ENCODE peak calls at places on chromosomes 13 and 19, in nine cellular contexts. One of them, this sample, is unnamed.

GRCh38 chr19:33285441-33285927 is 16.9 kb downstream of the CEBPA start:
- DNase-seq in fibroblast of villous mesenchyme: no peak
- DNase-seq in ovary: no peak
- DNase-seq in fibroblast of the aortic adventitia: no peak
- DNase-seq in A549: no peak
- DNase-seq in BE2C: no peak
- DNase-seq in brain microvascular endothelial cell: no peak
- DNase-seq in fibroblast of lung: no peak
- DNase-seq in neural progenitor cell: no peak
- DNase-seq in this sample: no peak

GRCh38 chr13:114032121-114032799 is 58.4 kb upstream of the C13orf46 start:
- DNase-seq in fibroblast of villous mesenchyme: peak
- DNase-seq in ovary: peak
- DNase-seq in fibroblast of the aortic adventitia: peak
- DNase-seq in A549: no peak
- DNase-seq in BE2C: no peak
- DNase-seq in brain microvascular endothelial cell: peak
- DNase-seq in fibroblast of lung: peak
- DNase-seq in neural progenitor cell: no peak
- DNase-seq in this sample: peak

GRCh38 chr19:28009696-28010095 is 1203.3 kb downstream of the UQCRFS1 start:
- DNase-seq in fibroblast of villous mesenchyme: no peak
- DNase-seq in ovary: no peak
- DNase-seq in fibroblast of the aortic adventitia: peak
- DNase-seq in A549: no peak
- DNase-seq in BE2C: no peak
- DNase-seq in brain microvascular endothelial cell: no peak
- DNase-seq in fibroblast of lung: peak
- DNase-seq in neural progenitor cell: no peak
- DNase-seq in this sample: no peak

GRCh38 chr19:33668968-33669367 is 47.2 kb downstream of the CHST8 start:
- DNase-seq in fibroblast of villous mesenchyme: no peak
- DNase-seq in ovary: no peak
- DNase-seq in fibroblast of the aortic adventitia: no peak
- DNase-seq in A549: no peak
- DNase-seq in BE2C: no peak
- DNase-seq in brain microvascular endothelial cell: no peak
- DNase-seq in fibroblast of lung: no peak
- DNase-seq in neural progenitor cell: no peak
- DNase-seq in this sample: no peak

GRCh38 chr13:46749951-46750350 is 47.0 kb downstream of the ESD start:
- DNase-seq in fibroblast of villous mesenchyme: no peak
- DNase-seq in ovary: no peak
- DNase-seq in fibroblast of the aortic adventitia: no peak
- DNase-seq in A549: no peak
- DNase-seq in BE2C: no peak
- DNase-seq in brain microvascular endothelial cell: peak
- DNase-seq in fibroblast of lung: peak
- DNase-seq in neural progenitor cell: no peak
- DNase-seq in this sample: no peak

GRCh38 chr19:5036733-5037681 is 68.1 kb downstream of the KDM4B start:
- DNase-seq in fibroblast of villous mesenchyme: peak
- DNase-seq in ovary: peak
- DNase-seq in fibroblast of the aortic adventitia: peak
- DNase-seq in A549: no peak
- DNase-seq in BE2C: peak
- DNase-seq in brain microvascular endothelial cell: peak
- DNase-seq in fibroblast of lung: peak
- DNase-seq in neural progenitor cell: no peak
- DNase-seq in this sample: peak

GRCh38 chr19:29247051-29247450 is 34.1 kb upstream of the UQCRFS1 start:
- DNase-seq in fibroblast of villous mesenchyme: no peak
- DNase-seq in ovary: no peak
- DNase-seq in fibroblast of the aortic adventitia: no peak
- DNase-seq in A549: no peak
- DNase-seq in BE2C: no peak
- DNase-seq in brain microvascular endothelial cell: no peak
- DNase-seq in fibroblast of lung: no peak
- DNase-seq in neural progenitor cell: no peak
- DNase-seq in this sample: no peak

GRCh38 chr13:43180837-43181236 is 157.5 kb downstream of the DNAJC15 start:
- DNase-seq in fibroblast of villous mesenchyme: no peak
- DNase-seq in ovary: no peak
- DNase-seq in fibroblast of the aortic adventitia: no peak
- DNase-seq in A549: no peak
- DNase-seq in BE2C: no peak
- DNase-seq in brain microvascular endothelial cell: no peak
- DNase-seq in fibroblast of lung: no peak
- DNase-seq in neural progenitor cell: no peak
- DNase-seq in this sample: no peak

GRCh38 chr19:6997679-6998445 is 23.4 kb downstream of the MBD3L2B start:
- DNase-seq in fibroblast of villous mesenchyme: no peak
- DNase-seq in ovary: no peak
- DNase-seq in fibroblast of the aortic adventitia: no peak
- DNase-seq in A549: no peak
- DNase-seq in BE2C: no peak
- DNase-seq in brain microvascular endothelial cell: no peak
- DNase-seq in fibroblast of lung: no peak
- DNase-seq in neural progenitor cell: no peak
- DNase-seq in this sample: peak

GRCh38 chr13:51240888-51241475 is 18.8 kb downstream of the FAM124A start:
- DNase-seq in fibroblast of villous mesenchyme: peak
- DNase-seq in ovary: no peak
- DNase-seq in fibroblast of the aortic adventitia: peak
- DNase-seq in A549: no peak
- DNase-seq in BE2C: no peak
- DNase-seq in brain microvascular endothelial cell: no peak
- DNase-seq in fibroblast of lung: no peak
- DNase-seq in neural progenitor cell: no peak
- DNase-seq in this sample: peak

GRCh38 chr13:32669030-32669646 is 82.9 kb downstream of the PDS5B start:
- DNase-seq in fibroblast of villous mesenchyme: peak
- DNase-seq in ovary: no peak
- DNase-seq in fibroblast of the aortic adventitia: peak
- DNase-seq in A549: peak
- DNase-seq in BE2C: peak
- DNase-seq in brain microvascular endothelial cell: peak
- DNase-seq in fibroblast of lung: peak
- DNase-seq in neural progenitor cell: peak
- DNase-seq in this sample: peak

GRCh38 chr19:49020931-49021895 is 2.9 kb downstream of the CGB3 start:
- DNase-seq in fibroblast of villous mesenchyme: peak
- DNase-seq in ovary: no peak
- DNase-seq in fibroblast of the aortic adventitia: no peak
- DNase-seq in A549: peak
- DNase-seq in BE2C: no peak
- DNase-seq in brain microvascular endothelial cell: peak
- DNase-seq in fibroblast of lung: no peak
- DNase-seq in neural progenitor cell: no peak
- DNase-seq in this sample: no peak

DNA sequence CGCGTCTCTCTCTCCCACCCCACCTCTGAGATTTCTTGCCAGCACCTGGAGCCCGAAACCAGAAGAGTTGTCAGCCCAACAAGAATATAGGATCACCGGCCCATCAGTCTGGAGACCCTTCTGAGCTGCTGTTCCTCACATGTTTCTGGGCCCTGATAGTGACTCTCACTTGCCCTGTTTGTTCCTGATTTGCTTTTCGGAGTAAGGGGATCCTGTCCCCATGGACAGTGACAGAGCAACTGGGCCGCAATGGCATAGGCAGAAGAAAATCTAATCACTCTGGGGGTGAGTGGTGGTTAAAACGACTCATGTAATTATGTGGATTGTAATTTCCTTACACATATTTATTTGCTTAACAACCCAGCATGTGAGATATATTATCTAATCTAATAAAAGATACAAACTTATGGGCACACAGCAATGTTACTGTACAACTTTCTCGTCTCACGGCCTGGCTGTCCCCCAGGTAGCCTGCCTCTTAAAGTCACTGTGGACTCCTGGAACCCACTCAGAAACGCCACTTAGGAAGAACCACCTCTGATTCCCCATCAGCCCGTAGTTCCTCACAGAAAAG is 661 bp upstream of the SMAD9 start:
- DNase-seq in fibroblast of villous mesenchyme: no peak
- DNase-seq in ovary: no peak
- DNase-seq in fibroblast of the aortic adventitia: no peak
- DNase-seq in A549: no peak
- DNase-seq in BE2C: no peak
- DNase-seq in brain microvascular endothelial cell: no peak
- DNase-seq in fibroblast of lung: peak
- DNase-seq in neural progenitor cell: peak
- DNase-seq in this sample: no peak
- H3K4me3 ChIP-seq in fibroblast of villous mesenchyme: peak
- H3K4me3 ChIP-seq in ovary: peak
- H3K4me3 ChIP-seq in fibroblast of the aortic adventitia: peak
- H3K4me3 ChIP-seq in A549: peak
- H3K4me3 ChIP-seq in BE2C: peak
- H3K4me3 ChIP-seq in brain microvascular endothelial cell: peak
- H3K4me3 ChIP-seq in fibroblast of lung: no peak
- H3K4me3 ChIP-seq in neural progenitor cell: peak
- H3K4me3 ChIP-seq in this sample: peak

DNA sequence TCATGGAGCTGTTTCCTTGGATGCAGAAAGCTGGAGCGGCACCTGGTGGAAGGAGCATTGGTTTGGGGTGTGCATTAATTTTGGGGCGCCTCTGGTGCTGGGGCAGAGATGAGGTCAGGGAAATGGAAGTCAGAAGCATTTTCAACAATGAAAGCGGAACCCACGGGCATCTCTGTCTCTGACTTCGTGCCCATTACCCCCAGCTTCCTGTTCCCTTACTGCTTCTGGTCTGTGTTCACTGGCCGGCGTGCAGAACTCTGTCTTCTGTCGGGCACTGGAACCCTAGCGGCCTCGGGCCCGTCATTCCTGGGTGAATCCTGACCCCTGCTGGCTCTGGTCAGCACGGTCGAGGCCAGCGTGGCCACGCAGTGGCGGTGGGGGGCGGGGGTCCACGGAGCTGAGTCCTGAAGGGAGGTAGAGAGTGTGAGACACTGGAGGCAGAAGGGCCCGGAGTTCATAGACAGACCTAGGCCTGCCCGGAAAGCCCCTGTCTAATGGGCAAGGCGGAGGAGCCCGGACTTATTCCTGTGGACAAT is 7.9 kb upstream of the LINGO3 start:
- DNase-seq in fibroblast of villous mesenchyme: peak
- DNase-seq in ovary: no peak
- DNase-seq in fibroblast of the aortic adventitia: peak
- DNase-seq in A549: peak
- DNase-seq in BE2C: peak
- DNase-seq in brain microvascular endothelial cell: peak
- DNase-seq in fibroblast of lung: peak
- DNase-seq in neural progenitor cell: peak
- DNase-seq in this sample: peak
- TF ChIP-seq CTCF in fibroblast of villous mesenchyme: peak
- TF ChIP-seq CTCF in ovary: no peak
- TF ChIP-seq CTCF in fibroblast of the aortic adventitia: peak
- TF ChIP-seq CTCF in A549: peak
- TF ChIP-seq CTCF in BE2C: peak
- TF ChIP-seq CTCF in brain microvascular endothelial cell: peak
- TF ChIP-seq CTCF in fibroblast of lung: peak
- TF ChIP-seq CTCF in neural progenitor cell: peak
- TF ChIP-seq CTCF in this sample: peak

DNA sequence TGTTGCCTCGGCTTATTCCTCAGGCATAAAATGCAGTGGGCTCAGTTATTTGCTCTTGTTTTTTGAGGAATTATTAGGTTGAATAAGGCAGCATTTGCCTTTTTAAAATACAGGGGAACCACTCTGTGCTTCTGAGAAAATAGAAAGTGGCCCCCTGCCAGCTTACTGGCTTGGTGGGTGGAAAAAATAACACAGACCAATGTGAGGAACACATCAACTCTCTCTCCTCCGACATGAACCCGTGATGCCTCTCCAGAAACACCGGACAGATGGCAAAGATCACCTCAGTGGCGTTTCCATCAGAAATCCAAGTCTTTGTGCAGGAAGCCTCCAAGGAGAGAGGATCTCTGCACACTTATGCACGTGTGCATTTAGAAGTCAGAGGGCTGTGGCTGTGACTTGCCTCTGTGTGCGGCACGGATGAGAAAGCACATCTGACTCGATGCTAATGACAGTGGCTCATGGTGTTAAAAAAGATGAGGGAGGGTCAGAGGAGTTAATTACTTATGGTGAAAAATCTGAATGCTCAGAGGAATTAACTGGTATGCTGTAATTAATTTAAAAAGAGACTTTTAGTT is 112.3 kb upstream of the KLF12 start:
- DNase-seq in fibroblast of villous mesenchyme: no peak
- DNase-seq in ovary: peak
- DNase-seq in fibroblast of the aortic adventitia: peak
- DNase-seq in A549: no peak
- DNase-seq in BE2C: no peak
- DNase-seq in brain microvascular endothelial cell: peak
- DNase-seq in fibroblast of lung: peak
- DNase-seq in neural progenitor cell: no peak
- DNase-seq in this sample: peak
- H3K4me3 ChIP-seq in fibroblast of villous mesenchyme: no peak
- H3K4me3 ChIP-seq in ovary: no peak
- H3K4me3 ChIP-seq in fibroblast of the aortic adventitia: no peak
- H3K4me3 ChIP-seq in A549: no peak
- H3K4me3 ChIP-seq in BE2C: no peak
- H3K4me3 ChIP-seq in brain microvascular endothelial cell: no peak
- H3K4me3 ChIP-seq in fibroblast of lung: no peak
- H3K4me3 ChIP-seq in neural progenitor cell: no peak
- H3K4me3 ChIP-seq in this sample: no peak

GRCh38 chr19:44891016-44891882 is at the start of gene TOMM40:
- DNase-seq in fibroblast of villous mesenchyme: peak
- DNase-seq in ovary: peak
- DNase-seq in fibroblast of the aortic adventitia: no peak
- DNase-seq in A549: peak
- DNase-seq in BE2C: no peak
- DNase-seq in brain microvascular endothelial cell: peak
- DNase-seq in fibroblast of lung: peak
- DNase-seq in neural progenitor cell: peak
- DNase-seq in this sample: peak
- TF ChIP-seq CTCF in fibroblast of villous mesenchyme: no peak
- TF ChIP-seq CTCF in ovary: peak
- TF ChIP-seq CTCF in fibroblast of the aortic adventitia: no peak
- TF ChIP-seq CTCF in A549: no peak
- TF ChIP-seq CTCF in BE2C: no peak
- TF ChIP-seq CTCF in brain microvascular endothelial cell: no peak
- TF ChIP-seq CTCF in fibroblast of lung: no peak
- TF ChIP-seq CTCF in neural progenitor cell: peak
- TF ChIP-seq CTCF in this sample: no peak